ENCODE peak calls at places on chromosomes 16 and 17, in nine cellular contexts. One of them, this sample, is unnamed.
A peak's percentile ranks its signal among the peaks of the same experiment; 100 is the strongest.

GRCh38 chr16:57064995-57065394 is 27.4 kb upstream of the CPNE2 start:
- DNase-seq in naive thymus-derived CD8-positive, alpha-beta T cell: no peak
- DNase-seq in Caco-2: no peak
- DNase-seq in naive B cell: no peak
- DNase-seq in T-helper 9 cell: no peak
- DNase-seq in Calu3: no peak
- DNase-seq in neural crest cell: no peak
- DNase-seq in HS-5: no peak
- DNase-seq in A673: no peak
- DNase-seq in this sample: no peak

GRCh38 chr17:36839256-36839655 is 98.0 kb upstream of the LHX1 start:
- DNase-seq in naive B cell: no peak
- DNase-seq in A673: no peak
- DNase-seq in Caco-2: no peak
- DNase-seq in neural crest cell: no peak
- DNase-seq in Calu3: no peak
- DNase-seq in T-helper 9 cell: no peak
- DNase-seq in naive thymus-derived CD8-positive, alpha-beta T cell: no peak
- DNase-seq in HS-5: no peak
- DNase-seq in this sample: no peak

GRCh38 chr16:4935231-4935855 is 1.6 kb downstream of the PPL start:
- DNase-seq in neural crest cell: no peak
- DNase-seq in Caco-2: no peak
- DNase-seq in naive B cell: no peak
- DNase-seq in T-helper 9 cell: no peak
- DNase-seq in A673: no peak
- DNase-seq in HS-5: no peak
- DNase-seq in naive thymus-derived CD8-positive, alpha-beta T cell: no peak
- DNase-seq in Calu3: peak; percentile 49
- DNase-seq in this sample: no peak

GRCh38 chr17:29571486-29571882 is 3.0 kb downstream of the TP53I13 start:
- DNase-seq in naive B cell: no peak
- DNase-seq in Calu3: no peak
- DNase-seq in neural crest cell: no peak
- DNase-seq in Caco-2: no peak
- DNase-seq in T-helper 9 cell: no peak
- DNase-seq in A673: no peak
- DNase-seq in naive thymus-derived CD8-positive, alpha-beta T cell: no peak
- DNase-seq in HS-5: no peak
- DNase-seq in this sample: no peak

GRCh38 chr17:17493249-17493985 is 2.8 kb downstream of the RASD1 start:
- DNase-seq in Caco-2: no peak
- DNase-seq in Calu3: no peak
- DNase-seq in neural crest cell: no peak
- DNase-seq in T-helper 9 cell: no peak
- DNase-seq in naive thymus-derived CD8-positive, alpha-beta T cell: no peak
- DNase-seq in HS-5: no peak
- DNase-seq in naive B cell: no peak
- DNase-seq in A673: no peak
- DNase-seq in this sample: no peak

GRCh38 chr16:89024546-89024945 is 47.5 kb upstream of the CBFA2T3 start:
- DNase-seq in T-helper 9 cell: no peak
- DNase-seq in Calu3: no peak
- DNase-seq in naive B cell: no peak
- DNase-seq in A673: no peak
- DNase-seq in Caco-2: no peak
- DNase-seq in neural crest cell: no peak
- DNase-seq in naive thymus-derived CD8-positive, alpha-beta T cell: no peak
- DNase-seq in HS-5: no peak
- DNase-seq in this sample: no peak

GRCh38 chr16:88886915-88887521 is 20.6 kb upstream of the PABPN1L start:
- DNase-seq in T-helper 9 cell: no peak
- DNase-seq in neural crest cell: no peak
- DNase-seq in A673: no peak
- DNase-seq in naive B cell: no peak
- DNase-seq in Caco-2: no peak
- DNase-seq in HS-5: no peak
- DNase-seq in naive thymus-derived CD8-positive, alpha-beta T cell: no peak
- DNase-seq in Calu3: no peak
- DNase-seq in this sample: no peak

GRCh38 chr16:3074860-3075545 is 9.6 kb downstream of the IL32 start:
- DNase-seq in naive B cell: peak; percentile 46
- DNase-seq in Calu3: no peak
- DNase-seq in naive thymus-derived CD8-positive, alpha-beta T cell: peak; percentile 70
- DNase-seq in T-helper 9 cell: peak; percentile 71
- DNase-seq in HS-5: no peak
- DNase-seq in A673: no peak
- DNase-seq in Caco-2: no peak
- DNase-seq in neural crest cell: no peak
- DNase-seq in this sample: no peak

GRCh38 chr17:62816282-62816839 is 8.2 kb upstream of the MARCHF10 start:
- DNase-seq in naive thymus-derived CD8-positive, alpha-beta T cell: no peak
- DNase-seq in Calu3: no peak
- DNase-seq in Caco-2: no peak
- DNase-seq in neural crest cell: no peak
- DNase-seq in naive B cell: no peak
- DNase-seq in T-helper 9 cell: no peak
- DNase-seq in HS-5: no peak
- DNase-seq in A673: no peak
- DNase-seq in this sample: no peak

GRCh38 chr16:2339521-2340484 is 725 bp downstream of the ABCA3 start:
- DNase-seq in HS-5: no peak
- DNase-seq in T-helper 9 cell: peak; percentile 29
- DNase-seq in A673: peak; percentile 47
- DNase-seq in Caco-2: peak; percentile 57
- DNase-seq in naive B cell: peak; percentile 26
- DNase-seq in neural crest cell: peak; percentile 50
- DNase-seq in Calu3: peak; percentile 53
- DNase-seq in naive thymus-derived CD8-positive, alpha-beta T cell: peak; percentile 36
- DNase-seq in this sample: no peak

GRCh38 chr17:8753976-8754440 is 4.3 kb downstream of the SPDYE4 start:
- DNase-seq in Caco-2: peak; percentile 14
- DNase-seq in HS-5: peak; percentile 3
- DNase-seq in naive thymus-derived CD8-positive, alpha-beta T cell: no peak
- DNase-seq in neural crest cell: no peak
- DNase-seq in A673: peak; percentile 52
- DNase-seq in T-helper 9 cell: no peak
- DNase-seq in Calu3: no peak
- DNase-seq in naive B cell: no peak
- DNase-seq in this sample: no peak

GRCh38 chr17:50696365-50696879 is 11.3 kb downstream of the ANKRD40 start:
- DNase-seq in HS-5: no peak
- DNase-seq in neural crest cell: no peak
- DNase-seq in Caco-2: no peak
- DNase-seq in naive B cell: no peak
- DNase-seq in Calu3: no peak
- DNase-seq in naive thymus-derived CD8-positive, alpha-beta T cell: no peak
- DNase-seq in A673: no peak
- DNase-seq in T-helper 9 cell: no peak
- DNase-seq in this sample: no peak

GRCh38 chr17:78779848-78780247 is 2.2 kb downstream of the CYTH1 start:
- DNase-seq in Caco-2: no peak
- DNase-seq in naive B cell: peak; percentile 70
- DNase-seq in HS-5: no peak
- DNase-seq in T-helper 9 cell: peak; percentile 44
- DNase-seq in naive thymus-derived CD8-positive, alpha-beta T cell: peak; percentile 65
- DNase-seq in neural crest cell: no peak
- DNase-seq in A673: no peak
- DNase-seq in Calu3: no peak
- DNase-seq in this sample: no peak

GRCh38 chr17:19867094-19867653 is 562 bp downstream of the ULK2 start:
- DNase-seq in T-helper 9 cell: peak; percentile 23
- DNase-seq in Calu3: peak; percentile 52
- DNase-seq in Caco-2: peak; percentile 76
- DNase-seq in naive B cell: peak; percentile 14
- DNase-seq in A673: peak; percentile 74
- DNase-seq in naive thymus-derived CD8-positive, alpha-beta T cell: peak; percentile 45
- DNase-seq in HS-5: peak; percentile 23
- DNase-seq in neural crest cell: peak; percentile 58
- DNase-seq in this sample: no peak

GRCh38 chr16:86833136-86833535 is 254.8 kb downstream of the FOXL1 start:
- DNase-seq in Calu3: no peak
- DNase-seq in T-helper 9 cell: no peak
- DNase-seq in neural crest cell: no peak
- DNase-seq in naive B cell: no peak
- DNase-seq in Caco-2: no peak
- DNase-seq in A673: no peak
- DNase-seq in HS-5: no peak
- DNase-seq in naive thymus-derived CD8-positive, alpha-beta T cell: no peak
- DNase-seq in this sample: no peak

GRCh38 chr16:11204513-11205047 is 51.4 kb downstream of the SOCS1 start:
- DNase-seq in T-helper 9 cell: no peak
- DNase-seq in naive thymus-derived CD8-positive, alpha-beta T cell: no peak
- DNase-seq in neural crest cell: no peak
- DNase-seq in Calu3: no peak
- DNase-seq in A673: no peak
- DNase-seq in naive B cell: no peak
- DNase-seq in HS-5: no peak
- DNase-seq in Caco-2: no peak
- DNase-seq in this sample: no peak

GRCh38 chr17:43578699-43579569 is 32.8 kb upstream of the ETV4 start:
- DNase-seq in naive thymus-derived CD8-positive, alpha-beta T cell: no peak
- DNase-seq in T-helper 9 cell: peak; percentile 2
- DNase-seq in Calu3: peak; percentile 68
- DNase-seq in Caco-2: peak; percentile 95
- DNase-seq in neural crest cell: no peak
- DNase-seq in HS-5: no peak
- DNase-seq in naive B cell: peak; percentile 71
- DNase-seq in A673: no peak
- DNase-seq in this sample: no peak

GRCh38 chr16:66263168-66263972 is 103.1 kb upstream of the CDH5 start:
- DNase-seq in Caco-2: no peak
- DNase-seq in HS-5: no peak
- DNase-seq in T-helper 9 cell: no peak
- DNase-seq in A673: no peak
- DNase-seq in naive thymus-derived CD8-positive, alpha-beta T cell: no peak
- DNase-seq in naive B cell: no peak
- DNase-seq in neural crest cell: no peak
- DNase-seq in Calu3: no peak
- DNase-seq in this sample: no peak

GRCh38 chr16:17266606-17267313 is 204.0 kb downstream of the XYLT1 start:
- DNase-seq in neural crest cell: no peak
- DNase-seq in Caco-2: no peak
- DNase-seq in naive thymus-derived CD8-positive, alpha-beta T cell: no peak
- DNase-seq in naive B cell: no peak
- DNase-seq in T-helper 9 cell: no peak
- DNase-seq in A673: no peak
- DNase-seq in HS-5: no peak
- DNase-seq in Calu3: no peak
- DNase-seq in this sample: no peak

GRCh38 chr17:68707032-68707431 is 105.9 kb upstream of the FAM20A start:
- DNase-seq in T-helper 9 cell: no peak
- DNase-seq in HS-5: no peak
- DNase-seq in neural crest cell: no peak
- DNase-seq in A673: no peak
- DNase-seq in Calu3: no peak
- DNase-seq in naive thymus-derived CD8-positive, alpha-beta T cell: no peak
- DNase-seq in naive B cell: no peak
- DNase-seq in Caco-2: no peak
- DNase-seq in this sample: peak; percentile 62

GRCh38 chr16:49161191-49161590 is 120.4 kb downstream of the CBLN1 start:
- DNase-seq in HS-5: no peak
- DNase-seq in A673: no peak
- DNase-seq in neural crest cell: no peak
- DNase-seq in naive B cell: no peak
- DNase-seq in Calu3: no peak
- DNase-seq in naive thymus-derived CD8-positive, alpha-beta T cell: no peak
- DNase-seq in Caco-2: no peak
- DNase-seq in T-helper 9 cell: no peak
- DNase-seq in this sample: no peak

GRCh38 chr16:53053967-53054669 is 673 bp upstream of the CHD9 start:
- DNase-seq in naive thymus-derived CD8-positive, alpha-beta T cell: no peak
- DNase-seq in A673: peak; percentile 48
- DNase-seq in Calu3: peak; percentile 40
- DNase-seq in HS-5: no peak
- DNase-seq in neural crest cell: no peak
- DNase-seq in T-helper 9 cell: no peak
- DNase-seq in Caco-2: no peak
- DNase-seq in naive B cell: no peak
- DNase-seq in this sample: no peak

GRCh38 chr16:67182288-67182687 is 1.5 kb downstream of the MATCAP1 start:
- DNase-seq in A673: no peak
- DNase-seq in T-helper 9 cell: no peak
- DNase-seq in Calu3: no peak
- DNase-seq in naive thymus-derived CD8-positive, alpha-beta T cell: no peak
- DNase-seq in neural crest cell: no peak
- DNase-seq in naive B cell: no peak
- DNase-seq in Caco-2: no peak
- DNase-seq in HS-5: no peak
- DNase-seq in this sample: no peak

GRCh38 chr16:71467810-71468209 is 5.8 kb upstream of the ZNF23 start:
- DNase-seq in Calu3: peak; percentile 28
- DNase-seq in A673: peak; percentile 35
- DNase-seq in neural crest cell: peak; percentile 36
- DNase-seq in HS-5: no peak
- DNase-seq in Caco-2: peak; percentile 62
- DNase-seq in naive B cell: peak; percentile 18
- DNase-seq in T-helper 9 cell: peak; percentile 54
- DNase-seq in naive thymus-derived CD8-positive, alpha-beta T cell: peak; percentile 46
- DNase-seq in this sample: no peak

GRCh38 chr17:77127735-77128361 is 12.9 kb upstream of the SEC14L1 start:
- DNase-seq in naive thymus-derived CD8-positive, alpha-beta T cell: peak; percentile 71
- DNase-seq in naive B cell: peak; percentile 39
- DNase-seq in HS-5: no peak
- DNase-seq in Calu3: no peak
- DNase-seq in T-helper 9 cell: peak; percentile 50
- DNase-seq in neural crest cell: no peak
- DNase-seq in Caco-2: no peak
- DNase-seq in A673: no peak
- DNase-seq in this sample: no peak

GRCh38 chr17:2030779-2031163 is 818 bp downstream of the DPH1 start:
- DNase-seq in T-helper 9 cell: no peak
- DNase-seq in A673: no peak
- DNase-seq in naive thymus-derived CD8-positive, alpha-beta T cell: no peak
- DNase-seq in neural crest cell: no peak
- DNase-seq in naive B cell: no peak
- DNase-seq in Calu3: peak; percentile 62
- DNase-seq in HS-5: no peak
- DNase-seq in Caco-2: no peak
- DNase-seq in this sample: no peak

GRCh38 chr16:68331879-68332410 is 21.1 kb downstream of the PRMT7 start:
- DNase-seq in A673: no peak
- DNase-seq in naive B cell: no peak
- DNase-seq in T-helper 9 cell: no peak
- DNase-seq in neural crest cell: no peak
- DNase-seq in naive thymus-derived CD8-positive, alpha-beta T cell: no peak
- DNase-seq in Calu3: no peak
- DNase-seq in HS-5: no peak
- DNase-seq in Caco-2: no peak
- DNase-seq in this sample: peak; percentile 37

GRCh38 chr17:82213251-82214011 is 789 bp upstream of the CCDC57 start:
- DNase-seq in HS-5: peak; percentile 57
- DNase-seq in A673: peak; percentile 64
- DNase-seq in naive B cell: no peak
- DNase-seq in naive thymus-derived CD8-positive, alpha-beta T cell: peak; percentile 60
- DNase-seq in neural crest cell: no peak
- DNase-seq in Caco-2: peak; percentile 46
- DNase-seq in T-helper 9 cell: peak; percentile 53
- DNase-seq in Calu3: no peak
- DNase-seq in this sample: peak; percentile 23

GRCh38 chr17:68288804-68289203 is 2.1 kb downstream of the SLC16A6 start:
- DNase-seq in naive B cell: no peak
- DNase-seq in HS-5: no peak
- DNase-seq in Calu3: no peak
- DNase-seq in naive thymus-derived CD8-positive, alpha-beta T cell: no peak
- DNase-seq in T-helper 9 cell: no peak
- DNase-seq in Caco-2: no peak
- DNase-seq in neural crest cell: no peak
- DNase-seq in A673: peak; percentile 27
- DNase-seq in this sample: no peak

This sample was measured in AG04449.